ENCODE peak calls at places on chromosomes 3 and 15, in six cellular contexts. B is Calu3, I is chondrocyte, N is endothelial cell, R is PC-9, H is nephron progenitor cell. C is an unnamed sample.

GRCh38 chr15:68733666-68734065 is 87.0 kb downstream of the ANP32A start:
- DNase-seq in B (no peak), R (no peak), H (no peak), N (no peak), I (no peak), C (no peak)

GRCh38 chr15:73686781-73687256 is 2.6 kb downstream of the CD276 start:
- DNase-seq in B (no peak), R (no peak), N (no peak), H (no peak), I (no peak), C (peak; percentile 60)

GRCh38 chr3:3800076-3800448 is 831 bp downstream of the LRRN1 start:
- DNase-seq in B (peak; percentile 34), H (peak; percentile 61), R (peak; percentile 1), N (peak; percentile 43), I (no peak), C (no peak)

GRCh38 chr3:177640319-177640997 is 443.2 kb upstream of the TBL1XR1 start:
- DNase-seq in N (no peak), R (no peak), H (no peak), B (no peak), I (no peak), C (no peak)

GRCh38 chr15:96312641-96313335 is 17.7 kb upstream of the NR2F2 start:
- DNase-seq in H (no peak), N (no peak), B (no peak), I (no peak), R (no peak), C (no peak)

GRCh38 chr3:44877333-44877732 is 2.9 kb downstream of the TGM4 start:
- DNase-seq in R (no peak), I (no peak), B (no peak), H (no peak), N (no peak), C (no peak)

GRCh38 chr3:127456471-127457093 is 134.0 kb downstream of the TPRA1 start:
- DNase-seq in H (no peak), I (peak; percentile 83), N (peak; percentile 18), B (peak; percentile 74), R (peak; percentile 65), C (no peak)

GRCh38 chr3:18786924-18787323 is 361.4 kb upstream of the KCNH8 start:
- DNase-seq in B (no peak), H (no peak), R (no peak), N (no peak), I (no peak), C (no peak)

GRCh38 chr3:100913870-100914654 is 79.2 kb downstream of the ABI3BP start:
- DNase-seq in H (no peak), B (no peak), I (no peak), N (no peak), R (no peak), C (peak; percentile 22)

GRCh38 chr3:126124148-126124868 is 40.4 kb upstream of the SLC41A3 start:
- DNase-seq in H (no peak), B (no peak), I (peak; percentile 72), N (peak; percentile 3), R (no peak), C (no peak)

GRCh38 chr15:95468820-95469219 is 861.7 kb upstream of the NR2F2 start:
- DNase-seq in H (peak; percentile 8), R (no peak), I (no peak), B (no peak), N (no peak), C (no peak)

GRCh38 chr15:87369269-87369668 is 887.3 kb downstream of the NTRK3 start:
- DNase-seq in B (no peak), H (no peak), R (peak; percentile 6), I (no peak), N (no peak), C (peak; percentile 50)

GRCh38 chr3:150114873-150115570 is 144.3 kb upstream of the PFN2 start:
- DNase-seq in R (no peak), N (no peak), B (no peak), I (no peak), H (no peak), C (no peak)

GRCh38 chr3:190222360-190222759 is 99.9 kb downstream of the CLDN1 start:
- DNase-seq in H (no peak), R (no peak), I (no peak), N (no peak), B (no peak), C (no peak)

GRCh38 chr3:190222916-190223315 is 99.3 kb downstream of the CLDN1 start:
- DNase-seq in H (no peak), N (no peak), B (no peak), I (no peak), R (no peak), C (no peak)

GRCh38 chr3:190224466-190225185 is 97.6 kb downstream of the CLDN1 start:
- DNase-seq in B (no peak), N (no peak), R (no peak), H (no peak), I (no peak), C (no peak)

GRCh38 chr3:190227064-190227463 is 95.2 kb downstream of the CLDN1 start:
- DNase-seq in B (no peak), R (no peak), N (no peak), I (no peak), H (no peak), C (no peak)

DNA sequence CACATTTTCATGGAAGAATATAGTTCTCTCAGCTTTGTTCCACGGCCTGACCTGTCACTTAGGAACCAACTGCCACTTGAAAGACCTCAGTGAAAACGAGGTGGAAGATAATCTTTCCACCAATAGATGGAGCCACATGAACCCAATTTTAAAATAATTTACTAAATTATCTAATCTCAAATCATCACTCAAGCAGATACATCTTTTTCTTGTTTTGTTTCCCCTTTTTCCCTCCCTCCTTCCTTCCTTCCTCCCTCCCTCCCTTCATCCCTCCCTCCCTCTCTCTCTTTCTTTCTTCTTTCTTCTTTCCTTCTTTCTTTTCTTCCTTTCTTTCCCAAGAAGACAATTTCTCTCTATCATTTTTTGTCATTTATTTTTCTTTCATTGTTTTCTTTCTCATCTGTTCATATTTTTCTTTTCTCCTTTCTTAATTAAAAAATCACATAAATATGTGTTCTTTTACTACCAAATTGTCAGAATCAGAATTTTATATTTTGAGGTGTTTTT is 97.0 kb downstream of the CLDN1 start:
- DNase-seq in I (no peak), R (peak; percentile 12), N (no peak), H (no peak), B (peak; percentile 37), C (peak; percentile 7)
- TF ChIP-seq CTCF in I (peak; percentile 88), R (peak; percentile 74), N (no peak), H (peak; percentile 36), B (peak; percentile 58), C (peak; percentile 49)

GRCh38 chr3:86937306-86937791 is 53.6 kb downstream of the VGLL3 start:
- DNase-seq in R (no peak), H (no peak), N (no peak), I (no peak), B (no peak), C (peak; percentile 77)
- TF ChIP-seq CTCF in R (no peak), H (no peak), N (no peak), I (no peak), B (no peak), C (no peak)

DNA sequence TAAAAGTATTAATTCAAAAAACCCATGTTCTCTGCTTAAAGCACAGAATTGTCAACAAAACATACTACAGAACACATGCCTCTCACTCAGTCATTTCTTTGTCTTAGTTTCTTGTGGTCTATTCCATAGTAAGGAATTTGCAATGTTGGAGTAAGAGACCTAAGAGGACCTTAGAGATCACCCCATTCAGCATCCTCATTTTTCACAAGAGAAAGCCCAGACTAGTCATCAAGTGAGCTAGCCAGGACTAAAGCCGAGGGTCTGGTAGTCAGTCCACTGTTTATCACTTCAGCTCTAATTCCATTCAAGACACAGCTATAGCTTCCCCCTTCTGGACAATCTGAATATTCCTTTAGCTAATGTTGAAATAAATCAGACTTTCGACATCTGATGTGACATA is 601.1 kb downstream of the FHIT start:
- DNase-seq in I (no peak), R (no peak), N (no peak), H (no peak), B (no peak), C (no peak)
- TF ChIP-seq CTCF in I (peak; percentile 43), R (no peak), N (no peak), H (no peak), B (no peak), C (no peak)

DNA sequence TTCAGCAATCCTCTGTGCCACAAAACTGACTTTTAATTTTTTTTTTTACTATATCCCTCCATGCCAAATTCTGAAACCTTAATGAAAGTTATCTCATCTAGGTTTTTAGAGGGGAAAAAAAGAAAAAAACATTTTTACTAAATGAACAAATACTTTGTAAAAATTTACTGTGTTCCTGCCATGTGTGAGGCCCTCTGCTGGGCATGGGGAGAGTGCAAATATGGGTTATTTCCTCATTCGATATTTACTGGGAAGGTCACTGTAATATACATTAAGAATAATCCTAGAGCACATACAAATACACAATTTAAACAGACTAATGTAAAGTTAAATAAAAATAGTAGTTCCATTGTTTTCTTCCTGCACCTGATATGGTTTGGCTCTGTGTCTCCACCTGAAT is 215.0 kb downstream of the GRM7 start:
- DNase-seq in B (no peak), N (no peak), H (no peak), I (no peak), R (no peak), C (no peak)
- TF ChIP-seq CTCF in B (no peak), N (peak; percentile 26), H (no peak), I (peak; percentile 30), R (peak; percentile 59), C (no peak)

GRCh38 chr3:186775999-186776398 is 7.4 kb upstream of the EIF4A2 start:
- DNase-seq in B (no peak), I (no peak), R (no peak), H (no peak), N (no peak), C (no peak)
- TF ChIP-seq CTCF in B (no peak), I (no peak), R (no peak), H (no peak), N (no peak), C (no peak)

GRCh38 chr15:49604625-49605409 is 15.8 kb downstream of the FAM227B start:
- DNase-seq in H (no peak), I (peak; percentile 26), B (no peak), N (no peak), R (no peak), C (no peak)

GRCh38 chr15:49610166-49610918 is 10.3 kb downstream of the FAM227B start:
- DNase-seq in I (no peak), H (no peak), R (no peak), N (no peak), B (no peak), C (no peak)

GRCh38 chr15:49605588-49605987 is 15.0 kb downstream of the FAM227B start:
- DNase-seq in N (no peak), R (no peak), H (no peak), B (no peak), I (peak; percentile 64), C (no peak)

GRCh38 chr15:49606594-49606993 is 14.0 kb downstream of the FAM227B start:
- DNase-seq in R (no peak), B (no peak), H (no peak), I (no peak), N (no peak), C (no peak)
- TF ChIP-seq CTCF in R (no peak), B (no peak), H (no peak), I (no peak), N (no peak), C (peak; percentile 17)